ENCODE peak calls at places on chromosomes 2 and 18, in five cellular contexts. C is HepG2, P is K562, O is H1, M is GM12878. F is an unnamed sample.

GRCh38 chr2:10405441-10405840 is 42.7 kb downstream of the ODC1 start:
- DNase-seq in C (no peak), P (no peak), O (no peak), M (no peak), F (peak)

GRCh38 chr2:33267745-33268144 is 208.7 kb upstream of the RASGRP3 start:
- DNase-seq in C (no peak), P (no peak), O (no peak), M (no peak), F (no peak)

GRCh38 chr2:108594132-108594981 is 60.1 kb downstream of the LIMS1 start:
- DNase-seq in C (peak), P (no peak), O (no peak), M (no peak), F (no peak)

GRCh38 chr2:98917031-98917459 is 19.0 kb downstream of the CRACDL start:
- DNase-seq in C (no peak), P (no peak), O (no peak), M (no peak), F (peak)

GRCh38 chr2:191155608-191156071 is 4.8 kb upstream of the STAT4 start:
- DNase-seq in C (no peak), P (peak), O (no peak), M (no peak), F (peak)

GRCh38 chr2:98908909-98909308 is 27.1 kb downstream of the CRACDL start:
- DNase-seq in C (no peak), P (no peak), O (peak), M (no peak), F (no peak)

GRCh38 chr18:75141734-75142133 is 67.2 kb downstream of the PTGR3 start:
- DNase-seq in C (no peak), P (no peak), O (no peak), M (no peak), F (no peak)

GRCh38 chr2:222613715-222614331 is 42.1 kb downstream of the FARSB start:
- DNase-seq in C (peak), P (peak), O (no peak), M (no peak), F (peak)

GRCh38 chr2:233053928-233054774 is 6.0 kb upstream of the INPP5D start:
- DNase-seq in C (peak), P (peak), O (peak), M (no peak), F (peak)

GRCh38 chr18:31685097-31686082 is 1.0 kb upstream of the B4GALT6 start:
- DNase-seq in C (peak), P (peak), O (peak), M (peak), F (peak)

GRCh38 chr18:13241083-13241892 is 22.7 kb downstream of the LDLRAD4 start:
- DNase-seq in C (no peak), P (no peak), O (no peak), M (no peak), F (no peak)
- TF ChIP-seq HDAC2 in C (no peak), P (no peak), O (no peak), M (no peak), F (no peak)

DNA sequence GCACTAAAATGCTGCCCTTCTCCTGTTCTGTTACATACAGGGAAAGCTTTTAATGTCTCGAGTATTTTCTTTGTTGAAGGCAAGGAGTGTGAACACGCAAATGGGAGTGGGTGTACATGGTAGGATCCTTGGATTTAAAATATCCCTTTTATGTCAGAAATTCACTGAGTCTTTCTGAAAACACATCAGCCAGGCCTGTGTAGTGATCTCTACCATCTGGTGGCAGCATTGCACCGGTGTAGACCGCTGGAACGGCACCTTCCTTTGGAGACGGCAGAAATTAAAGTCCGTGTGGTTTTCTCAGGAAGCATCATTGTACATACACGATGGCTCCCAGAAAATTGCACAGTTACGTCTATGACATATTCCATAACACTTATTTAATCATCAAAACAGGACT is 515.8 kb downstream of the GALR1 start:
- DNase-seq in C (peak), P (peak), O (peak), M (no peak), F (peak)
- TF ChIP-seq HDAC2 in C (no peak), P (no peak), O (no peak), M (no peak), F (no peak)

DNA sequence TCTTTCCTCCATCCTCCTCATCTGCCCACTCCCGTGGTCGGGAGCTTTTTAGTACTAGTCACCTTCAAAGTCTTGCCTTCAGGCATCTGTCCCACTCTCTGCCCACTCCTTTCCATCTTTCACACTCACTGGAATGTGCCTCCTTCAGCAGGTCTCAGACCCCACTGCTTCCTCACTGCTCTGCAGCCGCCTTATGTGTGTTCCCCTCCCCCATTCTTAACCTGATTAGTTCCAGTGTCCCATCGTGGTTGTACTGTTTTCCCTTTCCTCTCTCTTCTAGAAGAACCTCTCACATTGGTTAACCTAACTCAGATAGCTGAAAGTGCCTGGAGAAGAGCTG is 3.0 kb downstream of the ARMC9 start:
- DNase-seq in C (no peak), P (no peak), O (no peak), M (no peak), F (no peak)
- TF ChIP-seq HDAC2 in C (no peak), P (no peak), O (no peak), M (no peak), F (no peak)

DNA sequence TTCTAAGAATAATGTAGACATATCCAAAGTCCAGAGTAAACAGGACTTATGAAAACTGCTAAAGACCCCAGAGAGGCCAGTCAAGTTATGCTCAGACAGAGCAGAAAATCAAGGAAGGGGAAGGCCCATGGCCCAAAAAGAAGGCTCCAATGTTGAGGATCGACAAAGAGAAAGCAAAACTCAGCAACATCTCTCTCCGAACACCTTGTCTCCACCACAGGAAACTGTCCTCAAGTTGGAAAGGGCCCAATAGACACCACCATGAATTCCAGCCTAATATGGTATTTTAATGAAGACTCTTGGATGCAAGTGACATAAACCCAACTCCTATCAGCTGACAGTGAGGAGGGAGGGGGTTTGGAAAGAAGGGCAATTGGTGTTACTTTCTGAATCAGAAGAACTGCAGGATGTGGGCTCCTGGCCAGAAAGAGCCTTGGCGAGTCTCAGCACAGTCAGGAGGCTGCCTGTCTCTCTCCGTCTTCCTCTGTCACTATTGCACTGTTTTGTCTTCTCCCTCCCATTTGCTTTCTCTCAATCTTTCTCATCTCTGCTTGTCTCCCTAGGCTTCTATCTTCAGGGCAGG is 40.4 kb upstream of the SIGLEC15 start:
- DNase-seq in C (no peak), P (no peak), O (no peak), M (no peak), F (no peak)
- TF ChIP-seq HDAC2 in C (no peak), P (no peak), O (no peak), M (no peak), F (no peak)

DNA sequence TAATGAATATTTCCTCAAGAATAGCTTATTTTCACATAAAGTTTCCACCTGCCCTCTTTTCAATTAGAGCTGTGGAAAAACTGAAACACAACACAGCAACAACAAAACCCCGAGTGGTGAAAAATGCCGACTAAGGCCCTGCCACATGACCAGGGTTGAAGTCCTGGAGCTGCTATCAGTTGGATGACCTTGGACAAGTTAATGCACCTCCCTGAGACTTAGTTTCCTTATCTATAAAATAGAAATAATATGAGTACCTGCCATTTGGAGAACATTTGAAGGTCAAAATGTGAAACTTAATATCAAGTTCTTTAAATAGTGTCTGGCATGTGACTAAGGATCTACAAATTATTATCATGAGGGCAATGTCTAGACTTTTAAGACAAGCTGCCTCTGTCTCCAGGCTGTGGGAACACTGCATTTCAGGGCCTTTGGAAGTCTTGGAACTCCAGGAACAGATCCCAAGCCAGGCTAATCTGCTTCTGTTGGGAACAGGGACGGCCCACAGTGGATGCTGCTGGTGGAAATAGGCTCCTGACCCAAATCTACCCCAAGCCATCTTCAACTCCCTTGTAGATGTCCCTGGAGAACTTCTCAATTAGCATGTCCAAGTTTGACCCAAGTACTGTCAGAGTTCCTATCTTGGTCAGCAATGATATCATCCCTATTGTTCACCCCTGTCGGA is 42.0 kb upstream of the TRIB2 start:
- DNase-seq in C (no peak), P (no peak), O (no peak), M (no peak), F (no peak)
- TF ChIP-seq HDAC2 in C (no peak), P (no peak), O (no peak), M (no peak), F (no peak)

GRCh38 chr2:2892378-2892777 is 485.2 kb downstream of the EIPR1 start:
- DNase-seq in C (no peak), P (no peak), O (no peak), M (no peak), F (no peak)
- TF ChIP-seq HDAC2 in C (no peak), P (no peak), O (no peak), M (no peak), F (no peak)

GRCh38 chr2:174969091-174969734 is 36.0 kb downstream of the CHN1 start:
- DNase-seq in C (no peak), P (no peak), O (no peak), M (no peak), F (no peak)

GRCh38 chr2:174965992-174966789 is 39.0 kb downstream of the CHN1 start:
- DNase-seq in C (no peak), P (no peak), O (no peak), M (no peak), F (no peak)

GRCh38 chr2:174967086-174967485 is 38.1 kb downstream of the CHN1 start:
- DNase-seq in C (no peak), P (no peak), O (no peak), M (no peak), F (no peak)

GRCh38 chr2:174965551-174965950 is 39.6 kb downstream of the CHN1 start:
- DNase-seq in C (no peak), P (no peak), O (no peak), M (no peak), F (no peak)

DNA sequence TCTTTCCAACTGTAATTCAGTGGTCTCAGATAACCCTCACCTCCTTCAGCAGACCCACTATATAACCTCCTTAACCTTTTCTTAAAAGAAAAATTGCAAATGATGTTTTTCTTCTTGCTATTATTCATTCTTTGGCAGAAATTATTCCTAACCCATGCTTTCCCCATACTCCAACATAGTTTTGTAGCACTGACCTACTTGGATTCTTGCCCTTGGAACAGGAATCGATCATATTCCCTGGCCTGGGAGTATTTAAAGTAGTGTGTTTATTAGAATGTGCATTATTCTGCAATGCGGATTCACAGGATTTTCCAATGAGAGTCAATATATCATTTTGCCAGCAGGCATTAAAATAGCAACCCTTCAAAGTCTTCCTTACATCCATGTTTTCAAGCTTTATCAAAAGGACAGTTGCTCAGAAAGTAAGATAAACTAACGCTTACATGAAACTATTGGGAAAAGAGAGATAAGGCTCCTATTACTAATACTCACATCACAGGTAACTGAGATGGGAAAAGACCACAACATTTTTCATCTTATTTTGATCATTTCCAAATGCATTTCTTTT is 37.4 kb downstream of the CHN1 start:
- DNase-seq in C (no peak), P (no peak), O (no peak), M (no peak), F (no peak)
- TF ChIP-seq HDAC2 in C (no peak), P (no peak), O (no peak), M (no peak), F (no peak)

GRCh38 chr18:78378403-78378802 is 601.2 kb upstream of the SALL3 start:
- DNase-seq in C (no peak), P (no peak), O (no peak), M (no peak), F (no peak)
- TF ChIP-seq HDAC2 in C (no peak), P (no peak), O (no peak), M (no peak), F (no peak)

F was measured in A549.